ENCODE peak calls at places on chromosomes 6 and 20, in four cellular contexts. Z is breast epithelium, I is fibroblast of mammary gland, E is AG10803. H is an unnamed sample.

GRCh38 chr6:46216879-46217278 is 46.1 kb upstream of the ENPP5 start:
- DNase-seq in I (peak), Z (no peak), E (no peak), H (no peak)

GRCh38 chr20:38757145-38757800 is 9.0 kb downstream of the ACTR5 start:
- DNase-seq in Z (no peak), E (no peak), I (no peak), H (no peak)

GRCh38 chr6:122692807-122693580 is 82.8 kb downstream of the PKIB start:
- DNase-seq in I (no peak), Z (no peak), E (no peak), H (no peak)

GRCh38 chr6:108559097-108559883 is 1.4 kb upstream of the FOXO3 start:
- DNase-seq in I (peak), Z (peak), E (peak), H (peak)

GRCh38 chr20:55678970-55679667 is 326.2 kb downstream of the CBLN4 start:
- DNase-seq in I (no peak), E (no peak), Z (no peak), H (no peak)

GRCh38 chr6:72084992-72085569 is 198.7 kb downstream of the RIMS1 start:
- DNase-seq in Z (no peak), I (peak), E (peak), H (no peak)

GRCh38 chr20:63103402-63104311 is 96.9 kb upstream of the BHLHE23 start:
- DNase-seq in I (peak), E (no peak), Z (no peak), H (no peak)

GRCh38 chr6:86474081-86474480 is 463.2 kb upstream of the HTR1E start:
- DNase-seq in E (no peak), Z (no peak), I (no peak), H (no peak)

GRCh38 chr6:128569737-128570438 is 49.5 kb upstream of the PTPRK start:
- DNase-seq in I (peak), E (peak), Z (no peak), H (no peak)

GRCh38 chr20:25439328-25439727 is 31.9 kb downstream of the GINS1 start:
- DNase-seq in Z (no peak), E (no peak), I (no peak), H (no peak)

GRCh38 chr20:38277691-38278090 is 17.2 kb upstream of the KIAA1755 start:
- DNase-seq in Z (no peak), I (no peak), E (no peak), H (no peak)

GRCh38 chr6:163170294-163170883 is 244.1 kb upstream of the QKI start:
- DNase-seq in I (no peak), Z (no peak), E (no peak), H (no peak)

GRCh38 chr6:119350202-119351004 is 842 bp upstream of the MAN1A1 start:
- DNase-seq in I (peak), Z (no peak), E (peak), H (no peak)

GRCh38 chr20:62208805-62209755 is 11.0 kb downstream of the HRH3 start:
- DNase-seq in Z (no peak), E (no peak), I (peak), H (no peak)

GRCh38 chr6:165658395-165659058 is 4.5 kb downstream of the PDE10A start:
- DNase-seq in I (no peak), E (no peak), Z (no peak), H (no peak)

GRCh38 chr6:45002390-45002789 is 325.7 kb upstream of the RUNX2 start:
- DNase-seq in Z (no peak), E (peak), I (peak), H (no peak)

GRCh38 chr6:152859225-152859624 is 108.6 kb downstream of the VIP start:
- DNase-seq in E (no peak), I (no peak), Z (no peak), H (no peak)

GRCh38 chr20:9985773-9986172 is 49.0 kb upstream of the ANKEF1 start:
- DNase-seq in E (peak), I (peak), Z (no peak), H (no peak)

GRCh38 chr6:36735110-36735971 is 37.7 kb downstream of the RAB44 start:
- DNase-seq in E (peak), I (peak), Z (no peak), H (no peak)

GRCh38 chr20:35575958-35576357 is 34.1 kb downstream of the ERGIC3 start:
- DNase-seq in I (no peak), Z (no peak), E (no peak), H (no peak)

GRCh38 chr6:20707166-20707485 is 172.9 kb downstream of the CDKAL1 start:
- DNase-seq in Z (no peak), I (no peak), E (no peak), H (no peak)

GRCh38 chr6:133202610-133203343 is 38.4 kb upstream of the EYA4 start:
- DNase-seq in I (peak), E (no peak), Z (no peak), H (no peak)

GRCh38 chr6:40344566-40345185 is 242.5 kb downstream of the LRFN2 start:
- DNase-seq in Z (no peak), I (no peak), E (no peak), H (peak)

GRCh38 chr6:134903448-134903847 is 46.5 kb downstream of the ALDH8A1 start:
- DNase-seq in Z (no peak), E (no peak), I (peak), H (no peak)

GRCh38 chr6:119348308-119349040 is 1.1 kb downstream of the MAN1A1 start:
- DNase-seq in E (no peak), Z (no peak), I (no peak), H (peak)

GRCh38 chr20:10671221-10671849 is 2.5 kb downstream of the JAG1 start:
- DNase-seq in Z (peak), E (peak), I (peak), H (no peak)

GRCh38 chr6:133553652-133554051 is 312.5 kb downstream of the EYA4 start:
- DNase-seq in E (peak), I (peak), Z (no peak), H (no peak)

GRCh38 chr6:90428514-90428913 is 131.9 kb upstream of the BACH2 start:
- DNase-seq in E (no peak), Z (no peak), I (no peak), H (no peak)

GRCh38 chr6:16524380-16524707 is 236.9 kb downstream of the ATXN1 start:
- DNase-seq in Z (no peak), I (peak), E (peak), H (no peak)

GRCh38 chr6:169961772-169962561 is 210.5 kb downstream of the ERMARD start:
- DNase-seq in E (no peak), I (no peak), Z (peak), H (peak)

GRCh38 chr6:91366781-91367180 is 779.9 kb upstream of the MAP3K7 start:
- DNase-seq in Z (no peak), I (no peak), E (no peak), H (no peak)

GRCh38 chr6:7124114-7124513 is 16.4 kb downstream of the RREB1 start:
- DNase-seq in E (no peak), I (no peak), Z (no peak), H (no peak)

DNA sequence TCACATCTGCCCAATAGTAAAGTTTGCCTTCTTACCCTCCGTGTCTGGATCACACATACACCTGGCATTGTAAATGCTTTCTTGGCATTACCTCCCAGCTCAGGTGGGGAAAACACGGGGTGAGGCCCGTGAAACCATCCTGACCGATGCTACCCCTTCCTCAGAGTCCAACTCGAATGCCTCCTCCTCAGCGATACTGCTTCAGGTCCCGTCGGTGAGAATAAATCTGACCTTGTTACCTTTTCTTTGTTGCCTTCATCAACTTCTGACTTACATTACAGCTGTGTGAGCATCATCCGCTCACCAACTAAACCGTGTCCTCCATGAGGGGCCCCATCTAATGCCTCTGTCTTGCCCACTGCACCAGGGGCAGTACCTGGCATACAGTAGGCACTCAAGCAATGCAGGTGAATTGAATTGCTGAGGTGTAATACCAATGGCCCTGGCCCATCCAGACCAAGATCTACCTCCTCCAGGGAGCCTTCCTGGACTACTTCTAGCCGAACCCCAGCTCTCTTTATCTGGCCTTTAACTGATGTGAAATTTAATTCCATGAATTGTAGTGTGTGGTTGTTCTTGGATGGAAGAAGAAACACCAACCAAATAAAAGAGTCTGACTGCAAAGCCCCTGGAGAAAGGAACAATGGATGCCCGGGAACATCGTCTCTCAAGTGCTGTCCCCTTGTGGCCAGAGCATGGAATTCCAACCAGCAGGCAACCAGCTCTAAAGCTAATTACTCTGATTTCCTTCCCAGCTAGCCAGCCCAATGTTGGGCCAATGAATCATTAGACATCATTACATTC is 141.5 kb downstream of the ANKRD60 start:
- DNase-seq in E (peak), I (peak), Z (no peak), H (peak)
- TF ChIP-seq CTCF in E (peak), I (peak), Z (peak), H (peak)

GRCh38 chr6:24906314-24906713 is 29.4 kb downstream of the RIPOR2 start:
- DNase-seq in Z (no peak), I (no peak), E (no peak), H (no peak)
- TF ChIP-seq CTCF in Z (no peak), I (no peak), E (no peak), H (no peak)

DNA sequence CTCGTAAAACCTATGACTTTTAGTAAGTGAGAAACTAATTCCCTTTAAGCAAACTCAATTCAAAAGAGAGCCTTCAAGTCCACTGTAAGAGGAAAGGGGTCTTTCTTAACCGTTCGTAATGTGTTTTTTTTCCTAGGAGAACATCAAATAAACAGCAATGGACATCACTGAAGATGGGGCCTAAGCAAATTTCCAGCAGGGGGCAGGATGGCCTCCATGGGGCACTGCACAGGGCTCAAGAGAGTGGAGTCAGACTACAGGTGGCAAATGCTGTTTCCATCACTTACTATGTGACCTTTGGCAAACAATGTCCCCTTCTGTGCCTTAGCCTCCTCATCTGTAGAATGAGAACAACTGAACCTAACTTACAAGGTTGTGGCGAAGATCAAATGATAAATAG is 88.7 kb downstream of the ARHGAP18 start:
- DNase-seq in Z (no peak), I (peak), E (no peak), H (no peak)
- TF ChIP-seq CTCF in Z (no peak), I (peak), E (peak), H (peak)

GRCh38 chr6:157713451-157714152 is 109.4 kb upstream of the SNX9 start:
- DNase-seq in Z (no peak), I (no peak), E (no peak), H (no peak)

GRCh38 chr6:157716553-157716952 is 106.5 kb upstream of the SNX9 start:
- DNase-seq in E (peak), Z (no peak), I (no peak), H (no peak)

GRCh38 chr6:157712585-157713295 is 110.3 kb upstream of the SNX9 start:
- DNase-seq in Z (no peak), I (no peak), E (no peak), H (no peak)

GRCh38 chr6:157715766-157716171 is 107.3 kb upstream of the SNX9 start:
- DNase-seq in Z (no peak), I (peak), E (peak), H (no peak)

GRCh38 chr6:157714153-157714490 is 108.9 kb upstream of the SNX9 start:
- DNase-seq in E (peak), Z (no peak), I (peak), H (no peak)
- TF ChIP-seq CTCF in E (peak), Z (no peak), I (no peak), H (no peak)

GRCh38 chr6:112502348-112503130 is 155.4 kb downstream of the RFPL4B start:
- DNase-seq in I (peak), E (peak), Z (no peak), H (no peak)
- TF ChIP-seq CTCF in I (peak), E (peak), Z (no peak), H (peak)

GRCh38 chr20:48791014-48791413 is 36.8 kb downstream of the PREX1 start:
- DNase-seq in Z (no peak), I (no peak), E (no peak), H (no peak)
- TF ChIP-seq CTCF in Z (no peak), I (no peak), E (no peak), H (no peak)

GRCh38 chr6:70520575-70520974 is 46.2 kb upstream of the SDHAF4 start:
- DNase-seq in Z (no peak), I (peak), E (peak), H (no peak)
- TF ChIP-seq CTCF in Z (no peak), I (peak), E (peak), H (peak)

DNA sequence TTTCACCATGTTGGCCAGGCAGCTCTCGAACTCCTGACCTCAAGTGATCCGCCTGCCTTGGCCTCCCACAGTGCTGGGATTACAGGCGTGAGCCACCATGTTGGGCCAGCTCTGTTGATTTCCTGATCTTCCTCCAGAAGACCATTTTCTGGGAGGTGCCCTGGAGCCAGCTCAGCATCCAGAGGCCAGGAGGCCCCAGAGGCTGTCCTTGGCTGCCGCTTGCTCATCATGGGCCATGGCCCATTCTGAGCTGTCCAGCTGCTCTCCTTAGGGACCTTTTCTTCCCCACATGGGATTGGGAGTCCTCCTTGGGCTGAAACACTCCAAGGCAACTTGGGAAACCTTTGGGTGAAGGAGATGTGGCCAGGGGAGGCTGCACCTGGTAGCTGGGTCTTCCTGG is 15.4 kb downstream of the LRRC73 start:
- DNase-seq in I (no peak), Z (no peak), E (no peak), H (no peak)
- TF ChIP-seq CTCF in I (no peak), Z (no peak), E (no peak), H (no peak)

GRCh38 chr6:157978021-157978783 is 3.5 kb upstream of the SYNJ2 start:
- DNase-seq in I (no peak), E (no peak), Z (no peak), H (no peak)
- TF ChIP-seq CTCF in I (no peak), E (no peak), Z (no peak), H (no peak)

GRCh38 chr6:42322676-42323075 is 105.0 kb upstream of the MRPS10 start:
- DNase-seq in Z (no peak), E (no peak), I (no peak), H (no peak)
- TF ChIP-seq CTCF in Z (no peak), E (no peak), I (no peak), H (no peak)